ENCODE peak calls at places on chromosomes 7 and 10, in five cellular contexts. One of them, this sample, is unnamed.

GRCh38 chr10:14556285-14556956 is 218.3 kb downstream of the FAM107B start:
- DNase-seq in transverse colon: peak; percentile 56
- DNase-seq in GM12878: peak; percentile 39
- DNase-seq in K562: peak; percentile 17
- DNase-seq in uterus: no peak
- DNase-seq in this sample: no peak

GRCh38 chr7:55030314-55030713 is 11.5 kb downstream of the EGFR start:
- DNase-seq in transverse colon: no peak
- DNase-seq in GM12878: no peak
- DNase-seq in K562: no peak
- DNase-seq in uterus: no peak
- DNase-seq in this sample: no peak

GRCh38 chr7:32204361-32205018 is 134.3 kb upstream of the PDE1C start:
- DNase-seq in transverse colon: peak; percentile 54
- DNase-seq in GM12878: peak; percentile 5
- DNase-seq in K562: no peak
- DNase-seq in uterus: peak; percentile 70
- DNase-seq in this sample: peak; percentile 91

GRCh38 chr7:43018446-43018845 is 86.3 kb downstream of the MRPL32 start:
- DNase-seq in transverse colon: no peak
- DNase-seq in GM12878: no peak
- DNase-seq in K562: no peak
- DNase-seq in uterus: no peak
- DNase-seq in this sample: peak; percentile 22

GRCh38 chr10:7122561-7122960 is 288.3 kb downstream of the SFMBT2 start:
- DNase-seq in transverse colon: no peak
- DNase-seq in GM12878: no peak
- DNase-seq in K562: no peak
- DNase-seq in uterus: no peak
- DNase-seq in this sample: no peak

GRCh38 chr7:71733108-71733870 is 601.3 kb downstream of the GALNT17 start:
- DNase-seq in transverse colon: peak; percentile 73
- DNase-seq in GM12878: no peak
- DNase-seq in K562: peak; percentile 85
- DNase-seq in uterus: peak; percentile 72
- DNase-seq in this sample: peak; percentile 74

GRCh38 chr10:84201682-84202081 is 7.3 kb downstream of the CDHR1 start:
- DNase-seq in transverse colon: peak; percentile 9
- DNase-seq in GM12878: no peak
- DNase-seq in K562: no peak
- DNase-seq in uterus: no peak
- DNase-seq in this sample: no peak

GRCh38 chr10:119235381-119235780 is 28.0 kb downstream of the GRK5 start:
- DNase-seq in transverse colon: no peak
- DNase-seq in GM12878: no peak
- DNase-seq in K562: no peak
- DNase-seq in uterus: no peak
- DNase-seq in this sample: no peak

GRCh38 chr7:143126146-143126545 is 5.7 kb upstream of the PIP start:
- DNase-seq in transverse colon: no peak
- DNase-seq in GM12878: no peak
- DNase-seq in K562: no peak
- DNase-seq in uterus: no peak
- DNase-seq in this sample: no peak

GRCh38 chr10:31318854-31319601 is at the start of gene ZEB1:
- DNase-seq in transverse colon: peak; percentile 90
- DNase-seq in GM12878: no peak
- DNase-seq in K562: peak; percentile 91
- DNase-seq in uterus: peak; percentile 86
- DNase-seq in this sample: peak; percentile 40
- TF ChIP-seq POLR2A in transverse colon: peak; percentile 30
- TF ChIP-seq POLR2A in GM12878: peak; percentile 78
- TF ChIP-seq POLR2A in K562: peak; percentile 71
- TF ChIP-seq POLR2A in uterus: peak; percentile 48
- TF ChIP-seq POLR2A in this sample: peak; percentile 38

GRCh38 chr10:73730153-73730906 is 13.8 kb upstream of the SEC24C start:
- DNase-seq in transverse colon: peak; percentile 91
- DNase-seq in GM12878: peak; percentile 68
- DNase-seq in K562: peak; percentile 63
- DNase-seq in uterus: peak; percentile 90
- DNase-seq in this sample: peak; percentile 77
- TF ChIP-seq POLR2A in transverse colon: peak; percentile 65
- TF ChIP-seq POLR2A in GM12878: peak; percentile 92
- TF ChIP-seq POLR2A in K562: peak; percentile 99
- TF ChIP-seq POLR2A in uterus: peak; percentile 45
- TF ChIP-seq POLR2A in this sample: peak; percentile 79

GRCh38 chr10:5305374-5305773 is 59.4 kb upstream of the UCN3 start:
- DNase-seq in transverse colon: no peak
- DNase-seq in GM12878: no peak
- DNase-seq in K562: no peak
- DNase-seq in uterus: no peak
- DNase-seq in this sample: no peak

GRCh38 chr10:5299950-5300349 is 64.8 kb upstream of the UCN3 start:
- DNase-seq in transverse colon: no peak
- DNase-seq in GM12878: no peak
- DNase-seq in K562: no peak
- DNase-seq in uterus: no peak
- DNase-seq in this sample: no peak

GRCh38 chr10:5297996-5298395 is 66.8 kb upstream of the UCN3 start:
- DNase-seq in transverse colon: no peak
- DNase-seq in GM12878: no peak
- DNase-seq in K562: no peak
- DNase-seq in uterus: no peak
- DNase-seq in this sample: no peak

GRCh38 chr10:5303504-5303903 is 61.3 kb upstream of the UCN3 start:
- DNase-seq in transverse colon: no peak
- DNase-seq in GM12878: no peak
- DNase-seq in K562: no peak
- DNase-seq in uterus: no peak
- DNase-seq in this sample: no peak
- TF ChIP-seq POLR2A in transverse colon: no peak
- TF ChIP-seq POLR2A in GM12878: no peak
- TF ChIP-seq POLR2A in K562: no peak
- TF ChIP-seq POLR2A in uterus: no peak
- TF ChIP-seq POLR2A in this sample: no peak

GRCh38 chr10:100267237-100268104 is at the start of gene CWF19L1:
- DNase-seq in transverse colon: peak; percentile 90
- DNase-seq in GM12878: peak; percentile 33
- DNase-seq in K562: peak; percentile 54
- DNase-seq in uterus: peak; percentile 88
- DNase-seq in this sample: peak; percentile 79
- TF ChIP-seq POLR2A in transverse colon: peak; percentile 69
- TF ChIP-seq POLR2A in GM12878: peak; percentile 84
- TF ChIP-seq POLR2A in K562: peak; percentile 80
- TF ChIP-seq POLR2A in uterus: peak; percentile 48
- TF ChIP-seq POLR2A in this sample: peak; percentile 67

DNA sequence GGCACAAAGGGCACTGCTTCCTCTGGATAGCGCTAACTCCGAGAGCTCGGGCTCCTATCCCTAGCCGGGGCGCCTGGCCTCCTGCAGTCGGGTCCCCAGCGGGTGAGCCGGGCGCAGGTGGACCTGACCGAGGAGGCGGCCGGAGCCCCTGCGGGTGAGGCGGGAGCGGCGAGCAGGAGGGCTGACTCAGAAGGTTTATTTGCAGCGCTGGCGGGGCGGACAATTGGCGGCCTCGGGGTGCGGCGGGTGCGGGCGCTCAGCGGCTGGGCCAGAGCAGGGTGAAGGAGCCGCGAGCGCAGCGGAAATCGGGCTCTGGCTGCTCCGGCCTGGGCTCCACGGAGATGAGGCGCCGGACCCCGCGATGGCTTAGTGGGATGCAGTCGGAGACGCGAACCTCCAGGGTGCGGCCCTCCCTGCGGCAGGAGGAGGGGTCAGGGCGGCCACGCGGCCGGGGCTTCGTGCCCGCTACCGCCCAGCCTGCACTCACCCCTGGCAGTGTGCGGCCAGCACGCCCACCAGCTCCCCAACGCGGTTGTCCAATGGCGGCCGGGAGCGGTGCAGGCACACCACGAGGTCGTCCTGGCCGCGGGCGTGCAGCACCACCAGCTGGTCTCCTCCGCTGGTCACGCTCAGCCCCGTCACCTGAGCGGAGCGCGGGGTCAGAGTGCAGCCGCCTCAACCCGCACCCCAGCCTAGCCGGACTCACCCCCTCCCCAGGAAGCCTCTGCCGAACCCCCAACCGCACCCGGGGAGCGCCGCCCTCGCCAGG is 16.1 kb downstream of the MYO1G start:
- DNase-seq in transverse colon: no peak
- DNase-seq in GM12878: no peak
- DNase-seq in K562: no peak
- DNase-seq in uterus: no peak
- DNase-seq in this sample: no peak
- TF ChIP-seq POLR2A in transverse colon: no peak
- TF ChIP-seq POLR2A in GM12878: peak; percentile 64
- TF ChIP-seq POLR2A in K562: no peak
- TF ChIP-seq POLR2A in uterus: no peak
- TF ChIP-seq POLR2A in this sample: peak; percentile 10

This sample was measured in H54.